ENCODE peak calls at places on chromosome 2, in ten cellular contexts. S is HuH-7.5; F is Peyer's patch; J is stimulated activated naive B cell treated with anti-CD40 and anti-IgM and Interleukin-4, amounts not matched to agents 10 μg/mL and 1 μg/mL and 100 μg/mL, for 72 hours; N is CD8-positive, alpha-beta T cell; X is endodermal cell; I is neural crest cell; B is adrenal gland; L is erythroblast; V is lower lobe of right lung. G is an unnamed sample.

GRCh38 chr2:224122542-224122941 is 83.5 kb upstream of the SERPINE2 start:
- DNase-seq in I (no peak), V (no peak), X (no peak), B (no peak), J (no peak), S (no peak), F (no peak), N (no peak), L (no peak), G (no peak)

GRCh38 chr2:60530660-60531276 is 22.7 kb downstream of the BCL11A start:
- DNase-seq in S (peak; percentile 70), V (peak; percentile 80), I (no peak), L (peak; percentile 83), N (no peak), F (peak; percentile 94), X (peak; percentile 68), J (peak; percentile 50), B (no peak), G (no peak)

GRCh38 chr2:100733344-100734187 is 86.4 kb upstream of the NPAS2 start:
- DNase-seq in B (peak; percentile 86), S (no peak), V (peak; percentile 50), F (peak; percentile 51), J (no peak), X (peak; percentile 67), I (no peak), N (no peak), L (no peak), G (no peak)

GRCh38 chr2:179686718-179687342 is 174.6 kb downstream of the ZNF385B start:
- DNase-seq in J (no peak), S (no peak), V (no peak), I (no peak), N (no peak), F (no peak), L (no peak), X (no peak), B (no peak), G (no peak)

GRCh38 chr2:119218478-119219064 is 5.1 kb upstream of the STEAP3 start:
- DNase-seq in J (no peak), X (peak; percentile 88), B (peak; percentile 57), S (no peak), N (no peak), V (peak; percentile 50), I (no peak), F (no peak), L (peak; percentile 89), G (no peak)

GRCh38 chr2:38128653-38129052 is 52.7 kb upstream of the CYP1B1 start:
- DNase-seq in V (no peak), I (no peak), F (peak; percentile 53), N (no peak), L (no peak), B (peak; percentile 71), S (no peak), J (peak; percentile 33), X (no peak), G (no peak)

GRCh38 chr2:45984366-45984765 is 312.8 kb upstream of the EPAS1 start:
- DNase-seq in V (no peak), I (no peak), F (no peak), X (peak; percentile 19), B (no peak), S (no peak), J (no peak), L (no peak), N (no peak), G (no peak)

GRCh38 chr2:66982766-66983165 is 414.4 kb upstream of the ETAA1 start:
- DNase-seq in B (no peak), N (no peak), I (no peak), L (no peak), J (no peak), F (no peak), S (no peak), V (no peak), X (no peak), G (no peak)

GRCh38 chr2:200985806-200986205 is 22.3 kb upstream of the ORC2 start:
- DNase-seq in L (no peak), X (no peak), F (no peak), S (no peak), I (no peak), B (no peak), V (no peak), J (no peak), N (no peak), G (no peak)

GRCh38 chr2:42195559-42195958 is 26.4 kb downstream of the EML4 start:
- DNase-seq in X (no peak), S (no peak), L (no peak), V (no peak), B (no peak), I (no peak), N (no peak), F (no peak), J (no peak), G (no peak)

GRCh38 chr2:236879416-236879963 is 206.2 kb upstream of the COPS8 start:
- DNase-seq in S (no peak), L (no peak), F (no peak), N (no peak), J (no peak), B (no peak), V (no peak), X (no peak), I (no peak), G (no peak)

GRCh38 chr2:85667561-85668008 is 414 bp downstream of the SFTPB start:
- DNase-seq in F (peak; percentile 34), B (no peak), S (no peak), X (no peak), V (no peak), J (no peak), N (no peak), I (no peak), L (no peak), G (no peak)

GRCh38 chr2:128598862-128599441 is 280.3 kb upstream of the HS6ST1 start:
- DNase-seq in N (no peak), I (no peak), V (no peak), J (no peak), B (no peak), S (no peak), L (no peak), X (no peak), F (no peak), G (no peak)

GRCh38 chr2:44118257-44118656 is 50.4 kb upstream of the PPM1B start:
- DNase-seq in F (no peak), B (no peak), N (no peak), S (no peak), V (no peak), L (peak; percentile 13), J (no peak), X (no peak), I (no peak), G (no peak)

GRCh38 chr2:10441966-10442365 is 6.2 kb downstream of the ODC1 start:
- DNase-seq in I (no peak), N (no peak), L (no peak), X (no peak), V (no peak), F (no peak), J (no peak), S (no peak), B (no peak), G (no peak)

GRCh38 chr2:152134488-152135280 is 35.8 kb upstream of the CACNB4 start:
- DNase-seq in I (no peak), J (peak; percentile 16), L (peak; percentile 44), N (no peak), S (no peak), X (no peak), V (no peak), B (no peak), F (no peak), G (no peak)

GRCh38 chr2:180334514-180334913 is 327.4 kb upstream of the CWC22 start:
- DNase-seq in F (no peak), N (no peak), B (no peak), L (no peak), V (no peak), X (no peak), S (no peak), J (no peak), I (no peak), G (no peak)

GRCh38 chr2:120203341-120204021 is 19.7 kb downstream of the TMEM185B start:
- DNase-seq in F (no peak), L (no peak), N (no peak), X (peak; percentile 44), I (no peak), B (no peak), J (no peak), S (no peak), V (no peak), G (no peak)

GRCh38 chr2:205947621-205948495 is 138.1 kb downstream of the INO80D start:
- DNase-seq in S (peak; percentile 69), J (peak; percentile 31), L (peak; percentile 52), F (peak; percentile 81), B (peak; percentile 73), X (peak; percentile 90), N (peak; percentile 52), V (peak; percentile 59), I (peak; percentile 78), G (peak; percentile 12)

GRCh38 chr2:238462782-238463396 is 36.2 kb downstream of the ASB1 start:
- DNase-seq in F (no peak), J (no peak), V (no peak), I (no peak), X (no peak), L (peak; percentile 76), S (peak; percentile 41), N (no peak), B (no peak), G (peak; percentile 59)

GRCh38 chr2:218015831-218016521 is 13.2 kb upstream of the TNS1 start:
- DNase-seq in J (no peak), X (peak; percentile 54), N (no peak), L (no peak), F (no peak), I (no peak), V (no peak), S (no peak), B (no peak), G (no peak)

GRCh38 chr2:160486341-160486740 is 7.3 kb downstream of the RBMS1 start:
- DNase-seq in X (no peak), N (no peak), F (no peak), S (no peak), J (no peak), B (no peak), L (no peak), I (no peak), V (no peak), G (no peak)

GRCh38 chr2:63576546-63576945 is 11.7 kb downstream of the WDPCP start:
- DNase-seq in I (no peak), S (no peak), B (no peak), F (no peak), N (no peak), V (no peak), L (no peak), J (no peak), X (no peak), G (no peak)

GRCh38 chr2:193542762-193543161 is 1348.0 kb upstream of the TMEFF2 start:
- DNase-seq in V (no peak), F (no peak), B (no peak), J (no peak), L (no peak), X (no peak), I (no peak), S (no peak), N (no peak), G (no peak)

GRCh38 chr2:237180225-237180624 is 94.5 kb downstream of the COPS8 start:
- DNase-seq in B (no peak), N (no peak), X (no peak), F (no peak), I (no peak), V (no peak), J (no peak), S (no peak), L (no peak), G (no peak)

GRCh38 chr2:37599688-37600525 is 71.5 kb downstream of the CDC42EP3 start:
- DNase-seq in B (no peak), L (no peak), X (no peak), I (no peak), F (peak; percentile 83), N (peak; percentile 76), V (peak; percentile 47), S (no peak), J (no peak), G (peak; percentile 53)

GRCh38 chr2:236366049-236366387 is 101.8 kb upstream of the ASB18 start:
- DNase-seq in S (no peak), I (no peak), X (no peak), F (no peak), N (no peak), V (no peak), J (no peak), B (no peak), L (no peak), G (no peak)

GRCh38 chr2:136378712-136379595 is 261.0 kb upstream of the CXCR4 start:
- DNase-seq in V (no peak), J (peak; percentile 70), I (peak; percentile 58), F (peak; percentile 90), S (no peak), L (peak; percentile 63), X (peak; percentile 90), B (peak; percentile 63), N (peak; percentile 81), G (peak; percentile 81)

G was measured in naive thymus-derived CD4-positive, alpha-beta T cell.